ENCODE peak calls at places on chromosomes 11 and 22, in six cellular contexts. M is NCI-H1417; W is Caki2; B is foreskin melanocyte; Q is endothelial cell; O is stimulated activated effector memory CD8-positive, alpha-beta T cell treated with anti-CD3 and anti-CD28 coated beads, Interleukin-12 subunit alpha, Interleukin-12 subunit beta, amount 100 ng/mL, for 72 hours. F is an unnamed sample.

GRCh38 chr11:36364551-36364950 is 68.5 kb downstream of the PRR5L start:
- DNase-seq in O (no peak), M (no peak), W (no peak), B (no peak), Q (no peak), F (no peak)

GRCh38 chr22:29971607-29972006 is 88.6 kb downstream of the MTMR3 start:
- DNase-seq in B (no peak), W (no peak), M (no peak), Q (no peak), O (no peak), F (no peak)

GRCh38 chr22:36193171-36193570 is 8.4 kb downstream of the APOL4 start:
- DNase-seq in W (no peak), B (no peak), Q (no peak), M (no peak), O (no peak), F (no peak)

GRCh38 chr11:69958308-69958707 is 119.8 kb upstream of the ANO1 start:
- DNase-seq in M (no peak), Q (no peak), W (no peak), O (no peak), B (peak), F (no peak)

GRCh38 chr11:64759722-64760719 is at the start of gene PYGM:
- DNase-seq in M (no peak), Q (no peak), O (no peak), W (no peak), B (no peak), F (no peak)

GRCh38 chr11:69417211-69418085 is 64.0 kb upstream of the LINC01488 start:
- DNase-seq in M (no peak), W (no peak), Q (no peak), B (no peak), O (no peak), F (no peak)

GRCh38 chr11:128375941-128376340 is 211.4 kb downstream of the ETS1 start:
- DNase-seq in B (no peak), M (no peak), Q (no peak), W (no peak), O (no peak), F (no peak)

GRCh38 chr11:79510948-79511347 is 70.1 kb upstream of the TENM4 start:
- DNase-seq in M (no peak), O (no peak), W (no peak), Q (no peak), B (no peak), F (no peak)

GRCh38 chr11:94734563-94735275 is 33.4 kb upstream of the AMOTL1 start:
- DNase-seq in Q (no peak), M (peak), O (no peak), B (no peak), W (no peak), F (no peak)

GRCh38 chr22:28674121-28674563 is 5.5 kb downstream of the TTC28 start:
- DNase-seq in M (no peak), B (no peak), O (no peak), Q (no peak), W (peak), F (peak)

GRCh38 chr11:4740735-4741134 is 29.0 kb downstream of the OR51F1 start:
- DNase-seq in M (no peak), B (no peak), Q (no peak), O (no peak), W (no peak), F (no peak)

GRCh38 chr11:18324381-18324780 is 2.0 kb downstream of the GTF2H1 start:
- DNase-seq in Q (no peak), M (no peak), W (no peak), O (no peak), B (no peak), F (no peak)

GRCh38 chr22:44676441-44677298 is 25.3 kb upstream of the PRR5 start:
- DNase-seq in M (no peak), O (no peak), W (peak), B (no peak), Q (no peak), F (no peak)

GRCh38 chr11:96254087-96254486 is 88.9 kb downstream of the MAML2 start:
- DNase-seq in Q (peak), W (no peak), B (peak), M (no peak), O (no peak), F (no peak)

GRCh38 chr11:76277298-76278175 is 71.2 kb upstream of the WNT11 start:
- DNase-seq in Q (no peak), B (no peak), M (no peak), O (no peak), W (peak), F (no peak)